ENCODE peak calls at places on chromosomes 1 and 21, in five cellular contexts. C, U, Q, V and S are unnamed samples.
A peak's percentile ranks its signal among the peaks of the same experiment; 100 is the strongest.

GRCh38 chr21:45539796-45540600 is 2.2 kb downstream of the SLC19A1 start:
- DNase-seq in Q (peak; percentile 34), U (no peak), V (no peak), C (no peak), S (no peak)

GRCh38 chr1:31955917-31956736 is 18.0 kb upstream of the PTP4A2 start:
- DNase-seq in U (no peak), Q (peak; percentile 73), V (peak; percentile 59), C (no peak), S (peak; percentile 83)

GRCh38 chr21:42663200-42663483 is 9.7 kb downstream of the PDE9A start:
- DNase-seq in U (no peak), V (no peak), Q (no peak), C (no peak), S (no peak)

GRCh38 chr1:12453400-12454343 is 164.3 kb downstream of the DHRS3 start:
- DNase-seq in C (no peak), V (no peak), Q (no peak), U (no peak), S (no peak)

GRCh38 chr21:26845066-26845749 is at the start of gene ADAMTS1:
- DNase-seq in C (no peak), Q (peak; percentile 40), V (no peak), U (peak; percentile 88), S (no peak)

GRCh38 chr1:185499986-185500626 is 183.1 kb upstream of the IVNS1ABP start:
- DNase-seq in V (no peak), C (no peak), Q (no peak), U (no peak), S (no peak)

GRCh38 chr1:154809436-154810413 is 60.4 kb downstream of the KCNN3 start:
- DNase-seq in C (no peak), Q (no peak), U (no peak), V (no peak), S (no peak)

GRCh38 chr1:30677471-30677870 is 45.9 kb downstream of the MATN1 start:
- DNase-seq in V (no peak), C (no peak), Q (no peak), U (no peak), S (no peak)

GRCh38 chr1:224565186-224565585 is 50.9 kb upstream of the CNIH3 start:
- DNase-seq in Q (no peak), V (no peak), U (no peak), C (no peak), S (no peak)

GRCh38 chr1:171740987-171741871 is 636 bp downstream of the VAMP4 start:
- DNase-seq in Q (peak; percentile 67), C (no peak), U (peak; percentile 20), V (peak; percentile 27), S (peak; percentile 28)

GRCh38 chr1:108962681-108963051 is 618 bp downstream of the CLCC1 start:
- DNase-seq in V (peak; percentile 7), C (no peak), Q (no peak), U (no peak), S (peak; percentile 18)

GRCh38 chr1:39566441-39567137 is 10.0 kb downstream of the PABPC4 start:
- DNase-seq in C (no peak), Q (no peak), U (no peak), V (no peak), S (no peak)

GRCh38 chr1:173411835-173412742 is 65.0 kb upstream of the PRDX6 start:
- DNase-seq in V (no peak), U (no peak), Q (no peak), C (no peak), S (no peak)

GRCh38 chr21:41947596-41948403 is 6.0 kb downstream of the C2CD2 start:
- DNase-seq in Q (no peak), V (no peak), U (no peak), C (no peak), S (no peak)